ENCODE peak calls at places on chromosome 11, in four cellular contexts. U, Y, O and B are unnamed samples.

GRCh38 chr11:64855596-64856304 is 11.3 kb upstream of the CDC42BPG start:
- DNase-seq in U (no peak), Y (no peak), O (no peak), B (peak)

GRCh38 chr11:74870485-74870884 is 78.4 kb downstream of the XRRA1 start:
- DNase-seq in U (peak), Y (no peak), O (peak), B (peak)

GRCh38 chr11:47768090-47768620 is 1.0 kb upstream of the FNBP4 start:
- DNase-seq in U (peak), Y (peak), O (peak), B (peak)

GRCh38 chr11:19961225-19961624 is 199.1 kb downstream of the DBX1 start:
- DNase-seq in U (no peak), Y (no peak), O (no peak), B (no peak)

GRCh38 chr11:63613517-63614135 is 607 bp downstream of the PLAAT3 start:
- DNase-seq in U (peak), Y (peak), O (peak), B (peak)

GRCh38 chr11:135033545-135033944 is 621.5 kb upstream of the B3GAT1 start:
- DNase-seq in U (peak), Y (no peak), O (peak), B (peak)

GRCh38 chr11:1988667-1989317 is 8.8 kb downstream of the H19 start:
- DNase-seq in U (no peak), Y (no peak), O (no peak), B (no peak)

GRCh38 chr11:126371595-126371994 is 16.1 kb downstream of the ST3GAL4 start:
- DNase-seq in U (no peak), Y (no peak), O (no peak), B (no peak)

GRCh38 chr11:1548221-1549070 is 23.6 kb downstream of the DUSP8 start:
- DNase-seq in U (peak), Y (peak), O (peak), B (peak)

GRCh38 chr11:44484211-44484610 is 81.3 kb upstream of the CD82 start:
- DNase-seq in U (peak), Y (no peak), O (peak), B (peak)

GRCh38 chr11:15903246-15903645 is 453.1 kb downstream of the SOX6 start:
- DNase-seq in U (no peak), Y (no peak), O (no peak), B (no peak)

GRCh38 chr11:133833899-133834296 is 11.4 kb downstream of the SPATA19 start:
- DNase-seq in U (no peak), Y (no peak), O (no peak), B (no peak)

GRCh38 chr11:127567237-127567932 is 566.8 kb upstream of the KIRREL3 start:
- DNase-seq in U (no peak), Y (no peak), O (peak), B (no peak)

GRCh38 chr11:68872216-68873003 is 30.7 kb upstream of the CPT1A start:
- DNase-seq in U (peak), Y (no peak), O (no peak), B (peak)
- H3K4me3 ChIP-seq in U (no peak), Y (no peak), O (no peak), B (no peak)

DNA sequence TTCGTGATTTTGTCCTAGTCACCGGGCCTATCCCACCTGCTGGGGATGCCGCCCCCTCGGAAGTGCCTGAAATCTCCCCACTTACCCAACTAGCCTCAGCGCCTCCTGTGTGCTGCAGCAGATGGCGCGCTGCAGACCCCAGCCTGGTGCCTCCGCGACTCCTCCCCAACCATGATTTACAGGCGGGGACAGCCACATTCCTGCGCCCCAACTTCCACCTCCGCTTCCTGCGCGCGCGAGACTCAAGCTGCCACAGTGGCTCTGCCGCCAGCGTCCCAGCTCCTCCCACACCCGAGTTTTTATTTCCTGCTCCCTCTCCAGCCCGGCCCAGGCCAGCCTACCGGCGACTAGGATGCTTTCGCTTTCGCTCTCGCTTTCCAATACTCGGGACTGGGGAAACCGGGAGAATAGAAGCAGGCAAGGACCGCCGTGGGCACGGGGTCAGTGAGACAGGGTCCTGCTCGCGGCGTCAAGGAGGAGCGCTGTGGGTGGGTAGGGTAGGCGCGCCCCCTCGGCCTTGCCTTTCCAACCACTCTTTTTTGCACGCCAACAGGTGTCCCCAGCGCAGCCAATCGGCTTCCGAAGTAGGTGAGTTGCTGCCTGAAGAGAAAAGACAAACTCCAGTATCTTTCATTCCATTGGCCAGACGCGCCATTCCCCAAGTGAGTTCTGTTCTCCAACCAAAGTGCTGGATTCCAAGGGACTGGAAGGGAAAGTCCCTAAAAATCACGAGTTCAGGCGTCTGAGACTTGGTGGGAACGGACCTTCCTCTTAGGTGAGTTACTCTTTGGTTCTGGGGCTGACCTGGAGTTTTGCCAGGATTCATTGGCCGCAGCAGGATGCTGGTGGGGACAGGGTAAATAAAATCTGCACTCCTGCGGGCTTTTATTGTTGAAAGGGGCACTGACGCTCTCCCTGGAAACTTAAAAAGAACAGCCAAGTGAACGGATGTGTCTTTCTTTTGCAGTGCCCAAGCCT is at the start of gene FAM111A:
- DNase-seq in U (peak), Y (peak), O (peak), B (peak)
- H3K4me3 ChIP-seq in U (peak), Y (peak), O (peak), B (peak)

DNA sequence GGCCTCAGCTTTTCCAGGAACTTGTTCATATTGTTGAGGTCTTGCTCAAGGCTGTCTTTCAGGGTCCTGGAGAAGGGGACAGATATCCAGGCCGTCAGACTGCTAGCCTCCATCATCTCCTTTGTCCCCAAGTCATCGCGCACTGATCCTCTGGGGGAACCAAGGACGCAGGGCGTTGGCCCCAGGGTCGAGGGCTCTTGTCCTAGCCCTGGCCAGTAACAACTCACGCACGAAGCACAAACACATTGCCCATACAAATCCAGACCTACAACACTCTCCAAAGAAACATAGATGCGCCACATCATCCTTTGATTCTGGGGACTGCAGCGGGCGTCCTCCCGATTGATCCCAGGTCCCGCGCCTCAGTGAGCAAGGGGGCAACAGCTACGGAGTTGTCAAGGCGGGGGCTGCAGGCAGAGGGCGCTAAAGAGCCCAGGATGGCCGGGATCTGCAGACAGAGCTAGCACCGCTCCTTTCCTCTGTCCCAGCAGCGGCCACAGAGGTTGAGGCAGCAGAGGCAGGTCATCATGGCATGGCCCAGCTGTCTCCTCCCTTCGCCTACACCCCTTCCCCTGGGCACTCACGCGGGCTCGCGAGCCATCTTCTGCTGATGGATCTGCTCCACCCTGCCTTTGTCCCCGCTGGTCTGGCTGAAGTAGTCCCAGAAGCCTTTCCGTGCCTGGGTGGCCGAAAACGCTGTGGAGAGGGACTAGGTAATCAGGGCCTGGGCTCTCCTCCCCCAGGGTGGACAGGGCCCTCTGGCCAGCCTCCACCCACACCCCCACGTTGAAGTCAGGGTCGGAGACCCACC is 472 bp downstream of the APOA5 start:
- DNase-seq in U (peak), Y (peak), O (peak), B (peak)
- H3K4me3 ChIP-seq in U (no peak), Y (no peak), O (no peak), B (no peak)

GRCh38 chr11:119418759-119419158 is 4.2 kb downstream of the THY1 start:
- DNase-seq in U (no peak), Y (no peak), O (no peak), B (no peak)

GRCh38 chr11:119415966-119416365 is 7.0 kb downstream of the THY1 start:
- DNase-seq in U (no peak), Y (no peak), O (no peak), B (no peak)

GRCh38 chr11:119415517-119415916 is 7.5 kb downstream of the THY1 start:
- DNase-seq in U (no peak), Y (no peak), O (no peak), B (no peak)

GRCh38 chr11:119417726-119418540 is 5.0 kb downstream of the THY1 start:
- DNase-seq in U (peak), Y (no peak), O (no peak), B (peak)

DNA sequence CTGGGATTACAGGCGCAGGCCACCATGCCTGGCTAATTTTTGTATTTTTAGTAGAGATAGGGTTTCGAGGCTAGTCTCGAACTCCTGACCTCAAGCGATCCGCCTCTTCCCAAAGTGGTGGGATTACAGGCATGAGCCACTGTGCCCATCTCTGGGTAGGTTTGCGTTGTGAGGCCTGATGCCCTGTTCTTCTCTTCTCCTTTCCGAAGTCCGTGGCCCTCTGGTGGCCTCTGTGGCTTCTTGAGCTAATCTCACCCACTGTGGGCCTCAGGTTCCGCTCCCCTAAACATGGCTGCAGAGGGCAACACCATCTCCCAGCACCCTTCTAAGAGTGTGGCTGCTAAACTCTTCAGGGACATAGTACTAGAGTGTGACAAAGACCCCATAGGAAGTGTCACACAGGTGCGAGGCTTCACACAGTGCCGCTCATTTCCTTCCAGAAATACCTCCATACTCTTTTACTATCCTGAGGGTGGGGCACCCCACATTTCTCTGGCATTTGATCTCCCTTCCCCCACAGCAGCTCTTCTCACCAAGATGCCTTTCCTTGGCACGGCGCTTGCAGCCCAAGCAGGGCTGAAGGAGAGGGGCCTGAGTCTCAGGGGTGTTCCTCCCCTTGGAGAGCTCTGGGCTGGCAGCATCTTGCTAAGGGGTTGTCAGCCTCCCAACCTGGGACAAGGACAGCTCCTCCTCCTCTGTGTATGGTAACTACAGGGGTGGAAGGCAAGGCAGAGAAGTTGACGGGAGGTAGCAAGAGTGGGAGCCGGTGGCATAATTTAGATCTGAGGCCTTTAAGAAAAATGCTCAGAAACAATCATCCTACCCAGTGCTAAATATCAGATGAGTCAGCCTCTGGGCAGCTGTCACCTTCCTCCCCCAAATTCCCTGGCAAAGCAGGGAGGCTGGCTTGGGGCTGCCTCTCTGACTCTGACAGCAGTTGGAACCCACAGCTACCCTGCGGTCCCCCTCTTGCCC is 6.1 kb downstream of the THY1 start:
- DNase-seq in U (peak), Y (no peak), O (no peak), B (peak)
- H3K4me3 ChIP-seq in U (peak), Y (no peak), O (no peak), B (peak)

GRCh38 chr11:120284272-120284671 is 40.8 kb upstream of the TLCD5 start:
- DNase-seq in U (no peak), Y (no peak), O (no peak), B (no peak)

GRCh38 chr11:120281161-120281795 is 41.3 kb downstream of the POU2F3 start:
- DNase-seq in U (no peak), Y (no peak), O (no peak), B (no peak)

GRCh38 chr11:120280566-120281160 is 40.7 kb downstream of the POU2F3 start:
- DNase-seq in U (no peak), Y (no peak), O (no peak), B (no peak)

GRCh38 chr11:120285256-120285655 is 39.8 kb upstream of the TLCD5 start:
- DNase-seq in U (peak), Y (no peak), O (no peak), B (no peak)

GRCh38 chr11:120283124-120283523 is 42.0 kb upstream of the TLCD5 start:
- DNase-seq in U (no peak), Y (no peak), O (no peak), B (no peak)
- H3K4me3 ChIP-seq in U (no peak), Y (no peak), O (no peak), B (no peak)

GRCh38 chr11:367956-368413 is 1.3 kb upstream of the B4GALNT4 start:
- DNase-seq in U (no peak), Y (no peak), O (no peak), B (peak)
- H3K4me3 ChIP-seq in U (no peak), Y (no peak), O (peak), B (no peak)

DNA sequence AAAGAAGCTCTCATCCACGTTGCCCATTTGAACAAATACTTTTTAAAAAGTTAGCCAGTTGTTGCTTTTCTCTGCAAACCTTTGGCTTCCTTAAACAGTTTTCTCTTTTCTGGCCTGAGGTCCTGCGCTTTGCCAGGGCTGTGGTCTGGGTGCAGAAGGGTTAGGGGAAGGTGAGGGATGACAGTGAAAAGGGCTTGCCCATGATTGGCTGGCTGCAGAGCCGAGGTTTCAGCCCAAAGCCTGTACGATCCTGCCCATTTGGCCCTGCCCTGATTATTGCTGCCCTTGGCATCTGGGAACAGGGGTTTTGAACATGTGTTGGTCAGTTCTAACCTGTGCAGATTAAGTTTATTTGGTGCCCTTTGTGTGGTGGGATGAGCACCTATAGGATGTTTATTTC is 1.5 kb downstream of the INCENP start:
- DNase-seq in U (no peak), Y (no peak), O (no peak), B (peak)
- H3K4me3 ChIP-seq in U (peak), Y (peak), O (peak), B (peak)